ENCODE peak calls at places on chromosomes 6 and 20, in six cellular contexts. A is H9, Z is IMR-90, B is mesenchymal stem cell, K is neuronal stem cell, U is H1. N is an unnamed sample.

GRCh38 chr20:9417665-9418064 is 96.7 kb upstream of the LAMP5 start:
- DNase-seq in A (no peak), U (no peak), Z (peak), K (no peak), B (peak), N (no peak)

GRCh38 chr20:6489361-6490154 is 277.9 kb upstream of the BMP2 start:
- DNase-seq in K (no peak), A (no peak), Z (no peak), B (peak), U (no peak), N (no peak)

GRCh38 chr6:141677598-141678211 is 455.0 kb upstream of the GJE1 start:
- DNase-seq in Z (peak), K (peak), A (no peak), U (no peak), B (peak), N (peak)

GRCh38 chr6:169959129-169960002 is 207.9 kb downstream of the ERMARD start:
- DNase-seq in K (no peak), U (no peak), Z (no peak), A (peak), B (no peak), N (no peak)

GRCh38 chr20:17995967-17996819 is 27.4 kb downstream of the MGME1 start:
- DNase-seq in U (no peak), Z (peak), B (peak), A (no peak), K (peak), N (peak)

GRCh38 chr20:32605167-32605656 is 20.1 kb upstream of the NOL4L start:
- DNase-seq in A (no peak), U (no peak), B (peak), Z (peak), K (no peak), N (no peak)

GRCh38 chr6:6581014-6581413 is 7.5 kb upstream of the LY86 start:
- DNase-seq in Z (no peak), B (no peak), K (no peak), A (no peak), U (no peak), N (no peak)

GRCh38 chr6:24981385-24981758 is 45.6 kb upstream of the RIPOR2 start:
- DNase-seq in A (peak), B (peak), Z (peak), K (no peak), U (no peak), N (peak)

GRCh38 chr6:113184736-113185135 is 672.4 kb upstream of the MARCKS start:
- DNase-seq in B (no peak), K (no peak), U (no peak), A (no peak), Z (peak), N (no peak)

GRCh38 chr6:112842338-112842700 is 495.2 kb downstream of the RFPL4B start:
- DNase-seq in U (no peak), Z (no peak), K (no peak), A (no peak), B (no peak), N (no peak)

GRCh38 chr6:125301435-125302391 is at the start of gene HDDC2:
- DNase-seq in U (no peak), Z (peak), K (peak), A (peak), B (peak), N (peak)

GRCh38 chr6:49550413-49551125 is at the start of gene C6orf141:
- DNase-seq in Z (no peak), U (peak), A (peak), B (peak), K (peak), N (peak)

GRCh38 chr6:113630365-113630737 is 226.8 kb upstream of the MARCKS start:
- DNase-seq in U (no peak), K (no peak), Z (peak), B (peak), A (no peak), N (no peak)

GRCh38 chr6:167474725-167475124 is 149.8 kb downstream of the TTLL2 start:
- DNase-seq in U (no peak), A (no peak), B (no peak), K (no peak), Z (no peak), N (no peak)

GRCh38 chr6:158149641-158150040 is 18.4 kb downstream of the SERAC1 start:
- DNase-seq in A (no peak), Z (peak), B (peak), U (no peak), K (no peak), N (no peak)

GRCh38 chr6:41529049-41529448 is 17.1 kb upstream of the FOXP4 start:
- DNase-seq in B (no peak), Z (no peak), K (no peak), U (no peak), A (no peak), N (no peak)

GRCh38 chr6:42318485-42318884 is 100.8 kb upstream of the MRPS10 start:
- DNase-seq in K (no peak), B (no peak), Z (no peak), U (no peak), A (no peak), N (no peak)

GRCh38 chr6:133730881-133731280 is 158.0 kb upstream of the TCF21 start:
- DNase-seq in Z (peak), B (peak), K (no peak), U (no peak), A (no peak), N (no peak)

GRCh38 chr6:98787401-98787800 is 47.0 kb upstream of the POU3F2 start:
- DNase-seq in A (no peak), B (no peak), U (no peak), Z (no peak), K (no peak), N (peak)

GRCh38 chr6:34953084-34954025 is 64.3 kb downstream of the ANKS1A start:
- DNase-seq in U (no peak), A (no peak), K (no peak), B (peak), Z (peak), N (peak)

GRCh38 chr6:124462746-124463145 is 499.5 kb upstream of the RNF217 start:
- DNase-seq in Z (no peak), K (no peak), A (no peak), U (no peak), B (no peak), N (no peak)

GRCh38 chr6:142744836-142745235 is 200.1 kb downstream of the HIVEP2 start:
- DNase-seq in B (peak), Z (peak), K (no peak), A (no peak), U (no peak), N (peak)

GRCh38 chr20:58839474-58839874 is 11.2 kb downstream of the GNAS-AS1 start:
- DNase-seq in U (no peak), A (peak), Z (peak), K (no peak), B (no peak), N (peak)

GRCh38 chr20:41140226-41141133 is 3.1 kb downstream of the PLCG1 start:
- DNase-seq in K (no peak), U (no peak), Z (no peak), B (no peak), A (no peak), N (no peak)
- H3K9ac ChIP-seq in K (peak), U (no peak), Z (no peak), B (peak), A (no peak), N (peak)

GRCh38 chr20:37565134-37565811 is 37.6 kb upstream of the BLCAP start:
- DNase-seq in A (no peak), Z (no peak), U (no peak), K (peak), B (no peak), N (no peak)
- H2BK5ac ChIP-seq in A (no peak), Z (no peak), U (no peak), K (no peak), B (no peak), N (no peak)

GRCh38 chr6:44040786-44041185 is 86.5 kb downstream of the MRPL14 start:
- DNase-seq in B (no peak), U (no peak), Z (no peak), K (no peak), A (no peak), N (no peak)
- H2AK5ac ChIP-seq in B (peak), U (no peak), Z (peak), K (no peak), A (no peak), N (no peak)

GRCh38 chr6:36973647-36974046 is 12.3 kb downstream of the MTCH1 start:
- DNase-seq in U (no peak), Z (no peak), B (no peak), K (no peak), A (no peak), N (no peak)
- H3K9ac ChIP-seq in U (no peak), Z (no peak), B (no peak), K (no peak), A (no peak), N (no peak)

DNA sequence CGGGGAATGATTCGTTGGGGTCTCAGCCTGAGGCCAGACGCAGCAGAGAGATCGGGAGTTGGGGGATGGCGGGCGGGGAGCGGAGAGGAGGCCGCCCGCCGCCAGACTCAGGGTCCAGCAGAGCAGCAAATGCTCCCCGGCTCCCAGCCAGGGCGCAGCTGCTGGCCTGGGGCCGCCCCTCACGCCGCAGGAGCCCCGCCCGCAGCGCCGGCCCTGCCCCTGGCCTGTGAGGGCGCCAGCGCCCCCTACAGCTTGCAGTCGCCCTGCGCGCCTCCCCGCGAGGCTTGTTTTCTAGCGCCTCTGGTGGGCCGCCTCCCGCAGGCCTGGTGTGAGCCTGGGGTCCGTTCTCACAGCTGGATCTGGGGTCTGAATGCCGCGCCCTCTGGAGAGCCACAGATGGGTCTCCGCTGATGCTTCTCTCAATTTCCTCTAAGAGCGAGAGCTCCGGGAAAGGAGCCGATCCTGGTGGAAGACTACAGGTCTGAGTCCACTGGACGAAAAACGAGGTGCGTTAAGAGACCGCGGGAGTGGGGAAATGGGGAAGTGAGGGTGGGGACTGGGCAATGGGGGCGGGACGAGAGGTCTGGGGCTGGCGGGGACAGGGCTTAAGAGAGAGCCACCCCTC is 29.9 kb downstream of the TRIM38 start:
- DNase-seq in K (peak), U (peak), A (peak), B (peak), Z (peak), N (peak)
- H2BK5ac ChIP-seq in K (no peak), U (no peak), A (no peak), B (no peak), Z (peak), N (no peak)